ENCODE peak calls at places on chromosomes 11 and 22, in seven cellular contexts. One of them, this sample, is unnamed.

GRCh38 chr11:33970984-33971466 is 79.1 kb upstream of the LMO2 start:
- DNase-seq in left ventricle myocardium inferior: no peak
- DNase-seq in A549: peak
- DNase-seq in fibroblast of mammary gland: peak
- DNase-seq in ovary: no peak
- DNase-seq in IMR-90: peak
- DNase-seq in pancreas: peak
- DNase-seq in this sample: peak

GRCh38 chr22:29700949-29701927 is 18.6 kb upstream of the CABP7 start:
- DNase-seq in left ventricle myocardium inferior: no peak
- DNase-seq in A549: peak
- DNase-seq in fibroblast of mammary gland: peak
- DNase-seq in ovary: no peak
- DNase-seq in IMR-90: peak
- DNase-seq in pancreas: no peak
- DNase-seq in this sample: no peak

GRCh38 chr22:27720860-27721259 is 80.7 kb downstream of the MN1 start:
- DNase-seq in left ventricle myocardium inferior: no peak
- DNase-seq in A549: no peak
- DNase-seq in fibroblast of mammary gland: no peak
- DNase-seq in ovary: no peak
- DNase-seq in IMR-90: no peak
- DNase-seq in pancreas: no peak
- DNase-seq in this sample: no peak

GRCh38 chr11:16946477-16947282 is 67.5 kb downstream of the PLEKHA7 start:
- DNase-seq in left ventricle myocardium inferior: no peak
- DNase-seq in A549: no peak
- DNase-seq in fibroblast of mammary gland: no peak
- DNase-seq in ovary: no peak
- DNase-seq in IMR-90: no peak
- DNase-seq in pancreas: no peak
- DNase-seq in this sample: no peak

GRCh38 chr11:32913445-32913844 is 20.8 kb downstream of the QSER1 start:
- DNase-seq in left ventricle myocardium inferior: no peak
- DNase-seq in A549: no peak
- DNase-seq in fibroblast of mammary gland: no peak
- DNase-seq in ovary: no peak
- DNase-seq in IMR-90: no peak
- DNase-seq in pancreas: no peak
- DNase-seq in this sample: no peak

GRCh38 chr11:115672412-115672811 is 168.2 kb upstream of the CADM1 start:
- DNase-seq in left ventricle myocardium inferior: no peak
- DNase-seq in A549: no peak
- DNase-seq in fibroblast of mammary gland: no peak
- DNase-seq in ovary: no peak
- DNase-seq in IMR-90: no peak
- DNase-seq in pancreas: no peak
- DNase-seq in this sample: no peak

GRCh38 chr11:3933165-3933628 is 77.7 kb downstream of the STIM1 start:
- DNase-seq in left ventricle myocardium inferior: no peak
- DNase-seq in A549: no peak
- DNase-seq in fibroblast of mammary gland: no peak
- DNase-seq in ovary: no peak
- DNase-seq in IMR-90: no peak
- DNase-seq in pancreas: no peak
- DNase-seq in this sample: no peak

GRCh38 chr22:30637701-30638114 is 2.1 kb downstream of the SLC35E4 start:
- DNase-seq in left ventricle myocardium inferior: no peak
- DNase-seq in A549: no peak
- DNase-seq in fibroblast of mammary gland: peak
- DNase-seq in ovary: no peak
- DNase-seq in IMR-90: no peak
- DNase-seq in pancreas: no peak
- DNase-seq in this sample: no peak

GRCh38 chr22:23283591-23284503 is 103.5 kb downstream of the BCR start:
- DNase-seq in left ventricle myocardium inferior: no peak
- DNase-seq in A549: no peak
- DNase-seq in fibroblast of mammary gland: no peak
- DNase-seq in ovary: no peak
- DNase-seq in IMR-90: no peak
- DNase-seq in pancreas: no peak
- DNase-seq in this sample: no peak

GRCh38 chr11:44804449-44805151 is 77.8 kb downstream of the TSPAN18 start:
- DNase-seq in left ventricle myocardium inferior: no peak
- DNase-seq in A549: no peak
- DNase-seq in fibroblast of mammary gland: no peak
- DNase-seq in ovary: no peak
- DNase-seq in IMR-90: peak
- DNase-seq in pancreas: no peak
- DNase-seq in this sample: no peak

GRCh38 chr11:17906436-17906835 is 106.4 kb downstream of the SERGEF start:
- DNase-seq in left ventricle myocardium inferior: no peak
- DNase-seq in A549: peak
- DNase-seq in fibroblast of mammary gland: no peak
- DNase-seq in ovary: no peak
- DNase-seq in IMR-90: no peak
- DNase-seq in pancreas: no peak
- DNase-seq in this sample: no peak

GRCh38 chr11:20368441-20368840 is 4.9 kb downstream of the HTATIP2 start:
- DNase-seq in left ventricle myocardium inferior: no peak
- DNase-seq in A549: no peak
- DNase-seq in fibroblast of mammary gland: no peak
- DNase-seq in ovary: no peak
- DNase-seq in IMR-90: no peak
- DNase-seq in pancreas: no peak
- DNase-seq in this sample: no peak

GRCh38 chr11:119196833-119197483 is 9.2 kb upstream of the CBL start:
- DNase-seq in left ventricle myocardium inferior: no peak
- DNase-seq in A549: peak
- DNase-seq in fibroblast of mammary gland: peak
- DNase-seq in ovary: no peak
- DNase-seq in IMR-90: peak
- DNase-seq in pancreas: peak
- DNase-seq in this sample: peak

DNA sequence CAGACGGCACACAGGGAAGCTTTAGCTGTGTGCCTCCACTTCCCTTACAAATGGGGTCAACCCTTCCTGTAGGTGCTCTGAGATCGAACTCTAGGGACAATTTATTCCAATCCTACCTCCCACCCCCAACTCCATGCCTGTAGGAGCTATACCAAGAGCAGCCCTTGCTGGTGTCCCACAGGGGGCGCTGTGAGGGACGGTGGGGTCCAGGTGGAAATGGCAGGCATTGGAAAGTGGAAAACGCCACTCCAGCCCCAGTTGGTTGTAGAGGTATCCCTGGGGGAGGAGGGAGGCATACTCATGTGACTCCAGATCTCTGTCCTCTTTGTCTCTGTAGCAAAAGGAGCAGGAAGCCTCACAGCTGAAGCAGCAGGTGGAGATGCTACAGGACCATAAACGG is 161.3 kb downstream of the MYO18B start:
- DNase-seq in left ventricle myocardium inferior: no peak
- DNase-seq in A549: peak
- DNase-seq in fibroblast of mammary gland: no peak
- DNase-seq in ovary: no peak
- DNase-seq in IMR-90: no peak
- DNase-seq in pancreas: no peak
- DNase-seq in this sample: peak
- TF ChIP-seq CTCF in left ventricle myocardium inferior: no peak
- TF ChIP-seq CTCF in A549: no peak
- TF ChIP-seq CTCF in fibroblast of mammary gland: no peak
- TF ChIP-seq CTCF in ovary: no peak
- TF ChIP-seq CTCF in IMR-90: no peak
- TF ChIP-seq CTCF in pancreas: no peak
- TF ChIP-seq CTCF in this sample: peak

DNA sequence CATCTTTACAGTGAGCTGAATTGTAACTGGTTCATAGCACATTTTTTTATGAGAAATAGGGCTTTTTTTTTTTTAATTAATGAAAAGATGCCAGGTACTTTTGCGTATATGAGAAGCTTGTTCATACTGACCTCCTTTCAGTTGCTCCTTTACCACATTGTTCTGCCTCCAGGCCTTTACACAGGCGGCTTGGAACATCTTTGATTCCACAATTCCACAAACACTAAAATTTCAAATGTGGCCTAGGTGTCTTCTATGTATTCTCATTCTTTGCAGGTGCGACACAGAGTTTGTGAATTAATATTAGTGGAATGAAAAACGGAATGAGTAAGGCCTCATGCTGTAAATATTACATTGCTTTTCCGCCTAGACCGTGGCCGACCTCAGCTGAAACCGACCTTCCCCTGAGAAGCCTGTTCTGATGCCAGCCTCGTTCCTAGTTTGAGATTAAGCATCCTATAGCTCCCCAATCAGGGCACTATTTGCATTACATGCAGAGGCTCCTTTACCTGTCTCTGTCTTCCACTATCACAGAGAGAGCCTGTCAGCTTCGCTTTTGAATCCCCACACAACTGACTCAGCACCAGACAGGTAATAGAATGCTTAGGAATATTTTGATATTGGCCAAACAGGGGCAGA is 125.8 kb downstream of the LDLRAD3 start:
- DNase-seq in left ventricle myocardium inferior: no peak
- DNase-seq in A549: no peak
- DNase-seq in fibroblast of mammary gland: no peak
- DNase-seq in ovary: no peak
- DNase-seq in IMR-90: no peak
- DNase-seq in pancreas: no peak
- DNase-seq in this sample: no peak
- TF ChIP-seq CTCF in left ventricle myocardium inferior: no peak
- TF ChIP-seq CTCF in A549: no peak
- TF ChIP-seq CTCF in fibroblast of mammary gland: no peak
- TF ChIP-seq CTCF in ovary: no peak
- TF ChIP-seq CTCF in IMR-90: no peak
- TF ChIP-seq CTCF in pancreas: no peak
- TF ChIP-seq CTCF in this sample: peak

GRCh38 chr22:38043151-38044039 is 13.8 kb upstream of the PICK1 start:
- DNase-seq in left ventricle myocardium inferior: no peak
- DNase-seq in A549: no peak
- DNase-seq in fibroblast of mammary gland: no peak
- DNase-seq in ovary: no peak
- DNase-seq in IMR-90: no peak
- DNase-seq in pancreas: no peak
- DNase-seq in this sample: no peak
- TF ChIP-seq CTCF in left ventricle myocardium inferior: no peak
- TF ChIP-seq CTCF in A549: no peak
- TF ChIP-seq CTCF in fibroblast of mammary gland: no peak
- TF ChIP-seq CTCF in ovary: no peak
- TF ChIP-seq CTCF in IMR-90: no peak
- TF ChIP-seq CTCF in pancreas: no peak
- TF ChIP-seq CTCF in this sample: no peak

DNA sequence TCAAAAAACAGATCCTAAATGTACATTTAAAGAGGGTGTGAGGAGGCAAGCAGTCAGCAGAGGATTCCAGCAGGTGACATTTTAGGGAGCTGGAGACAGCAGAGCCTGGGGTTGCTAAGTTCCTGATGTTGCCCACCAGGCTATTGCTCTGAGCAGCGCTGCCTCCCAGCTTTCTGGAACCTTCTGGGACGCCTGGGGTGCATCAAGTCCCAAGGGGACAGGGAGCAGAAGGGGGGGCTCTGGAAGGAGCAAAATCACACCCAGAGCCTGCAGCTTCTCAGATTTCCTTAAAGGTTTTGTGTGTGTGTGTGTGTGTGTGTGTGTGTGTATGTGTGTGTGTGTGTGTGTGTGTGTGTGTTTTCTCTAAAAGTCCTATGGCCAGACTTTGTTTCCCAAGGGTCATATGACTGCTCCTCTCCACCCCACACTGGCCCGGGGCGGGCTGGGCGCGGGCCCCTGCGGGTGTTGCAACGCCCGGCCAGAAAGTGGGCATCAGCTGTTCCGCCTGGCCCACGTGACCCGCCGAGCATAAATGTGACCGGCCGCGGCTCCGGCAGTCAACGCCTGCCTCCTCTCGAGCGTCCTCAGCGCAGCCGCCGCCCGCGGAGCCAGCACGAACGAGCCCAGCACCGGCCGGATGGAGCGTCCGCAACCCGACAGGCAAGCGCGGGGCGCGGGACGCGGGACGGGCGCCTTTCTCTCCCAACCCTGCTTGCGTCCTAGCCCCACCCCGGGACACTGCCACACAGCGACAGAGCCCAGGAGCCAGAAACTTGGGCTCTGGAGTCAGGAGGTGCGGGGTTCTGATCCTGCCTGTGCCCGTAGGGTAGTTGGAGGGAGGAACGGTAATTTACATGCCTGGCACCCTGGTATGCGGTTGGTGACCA is at the start of gene HMOX1:
- DNase-seq in left ventricle myocardium inferior: peak
- DNase-seq in A549: peak
- DNase-seq in fibroblast of mammary gland: peak
- DNase-seq in ovary: peak
- DNase-seq in IMR-90: peak
- DNase-seq in pancreas: peak
- DNase-seq in this sample: peak
- TF ChIP-seq CTCF in left ventricle myocardium inferior: peak
- TF ChIP-seq CTCF in A549: no peak
- TF ChIP-seq CTCF in fibroblast of mammary gland: no peak
- TF ChIP-seq CTCF in ovary: no peak
- TF ChIP-seq CTCF in IMR-90: peak
- TF ChIP-seq CTCF in pancreas: no peak
- TF ChIP-seq CTCF in this sample: no peak

GRCh38 chr11:26443617-26444016 is 111.7 kb downstream of the ANO3 start:
- DNase-seq in left ventricle myocardium inferior: no peak
- DNase-seq in A549: no peak
- DNase-seq in fibroblast of mammary gland: no peak
- DNase-seq in ovary: no peak
- DNase-seq in IMR-90: no peak
- DNase-seq in pancreas: no peak
- DNase-seq in this sample: no peak

GRCh38 chr11:26442131-26442530 is 110.2 kb downstream of the ANO3 start:
- DNase-seq in left ventricle myocardium inferior: no peak
- DNase-seq in A549: peak
- DNase-seq in fibroblast of mammary gland: peak
- DNase-seq in ovary: no peak
- DNase-seq in IMR-90: peak
- DNase-seq in pancreas: no peak
- DNase-seq in this sample: no peak

DNA sequence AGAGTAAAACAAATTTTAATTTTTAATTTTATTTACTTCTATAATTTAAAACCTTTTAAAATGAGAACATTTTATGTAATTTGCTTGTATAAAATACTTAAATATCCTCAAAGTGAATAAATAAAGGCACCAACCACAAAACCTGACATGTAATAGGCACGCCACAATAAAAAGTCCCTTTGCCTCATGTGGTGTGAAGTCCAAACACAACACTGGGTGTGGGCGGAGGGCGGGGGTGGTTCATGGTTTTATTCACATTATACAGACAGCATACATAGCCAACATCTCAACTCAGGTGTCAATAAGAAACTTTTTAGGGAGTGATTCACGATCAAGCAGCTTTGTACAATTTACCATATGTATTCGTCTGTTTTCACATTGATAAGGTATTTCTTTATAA is 107.9 kb downstream of the ANO3 start:
- DNase-seq in left ventricle myocardium inferior: no peak
- DNase-seq in A549: no peak
- DNase-seq in fibroblast of mammary gland: no peak
- DNase-seq in ovary: no peak
- DNase-seq in IMR-90: no peak
- DNase-seq in pancreas: no peak
- DNase-seq in this sample: no peak
- TF ChIP-seq CTCF in left ventricle myocardium inferior: no peak
- TF ChIP-seq CTCF in A549: no peak
- TF ChIP-seq CTCF in fibroblast of mammary gland: no peak
- TF ChIP-seq CTCF in ovary: no peak
- TF ChIP-seq CTCF in IMR-90: no peak
- TF ChIP-seq CTCF in pancreas: no peak
- TF ChIP-seq CTCF in this sample: no peak

GRCh38 chr11:2891291-2891690 is 5.7 kb upstream of the CDKN1C start:
- DNase-seq in left ventricle myocardium inferior: no peak
- DNase-seq in A549: no peak
- DNase-seq in fibroblast of mammary gland: no peak
- DNase-seq in ovary: peak
- DNase-seq in IMR-90: no peak
- DNase-seq in pancreas: no peak
- DNase-seq in this sample: no peak
- TF ChIP-seq CTCF in left ventricle myocardium inferior: no peak
- TF ChIP-seq CTCF in A549: no peak
- TF ChIP-seq CTCF in fibroblast of mammary gland: peak
- TF ChIP-seq CTCF in ovary: no peak
- TF ChIP-seq CTCF in IMR-90: peak
- TF ChIP-seq CTCF in pancreas: no peak
- TF ChIP-seq CTCF in this sample: no peak